ENCODE peak calls at places on chromosomes 5 and 9, in nine cellular contexts. One of them, this sample, is unnamed.

GRCh38 chr9:120362446-120362845 is 217.5 kb downstream of the CDK5RAP2 start:
- DNase-seq in neural crest cell: no peak
- DNase-seq in AG04450: no peak
- DNase-seq in dorsolateral prefrontal cortex: no peak
- DNase-seq in cardiac fibroblast: peak
- DNase-seq in pons: no peak
- DNase-seq in Kasumi-1: no peak
- DNase-seq in NCI-H1092: no peak
- DNase-seq in endodermal cell: no peak
- DNase-seq in this sample: no peak

GRCh38 chr5:69083412-69083811 is 10.4 kb upstream of the SLC30A5 start:
- DNase-seq in neural crest cell: no peak
- DNase-seq in dorsolateral prefrontal cortex: no peak
- DNase-seq in endodermal cell: peak
- DNase-seq in AG04450: no peak
- DNase-seq in cardiac fibroblast: peak
- DNase-seq in Kasumi-1: peak
- DNase-seq in NCI-H1092: no peak
- DNase-seq in pons: no peak
- DNase-seq in this sample: no peak

GRCh38 chr5:149367249-149367971 is 9.6 kb downstream of the PCYOX1L start:
- DNase-seq in NCI-H1092: peak
- DNase-seq in cardiac fibroblast: peak
- DNase-seq in endodermal cell: peak
- DNase-seq in Kasumi-1: peak
- DNase-seq in AG04450: no peak
- DNase-seq in pons: peak
- DNase-seq in dorsolateral prefrontal cortex: peak
- DNase-seq in neural crest cell: peak
- DNase-seq in this sample: peak

GRCh38 chr5:38725419-38725865 is 120.4 kb upstream of the OSMR start:
- DNase-seq in pons: peak
- DNase-seq in cardiac fibroblast: no peak
- DNase-seq in endodermal cell: no peak
- DNase-seq in NCI-H1092: no peak
- DNase-seq in dorsolateral prefrontal cortex: peak
- DNase-seq in neural crest cell: peak
- DNase-seq in AG04450: no peak
- DNase-seq in Kasumi-1: no peak
- DNase-seq in this sample: no peak

GRCh38 chr5:23389543-23390215 is 117.7 kb upstream of the PRDM9 start:
- DNase-seq in endodermal cell: peak
- DNase-seq in NCI-H1092: peak
- DNase-seq in neural crest cell: no peak
- DNase-seq in dorsolateral prefrontal cortex: no peak
- DNase-seq in pons: peak
- DNase-seq in cardiac fibroblast: peak
- DNase-seq in AG04450: no peak
- DNase-seq in Kasumi-1: no peak
- DNase-seq in this sample: no peak

GRCh38 chr5:43571237-43571636 is 14.4 kb upstream of the PAIP1 start:
- DNase-seq in neural crest cell: no peak
- DNase-seq in endodermal cell: no peak
- DNase-seq in AG04450: no peak
- DNase-seq in cardiac fibroblast: peak
- DNase-seq in Kasumi-1: no peak
- DNase-seq in dorsolateral prefrontal cortex: no peak
- DNase-seq in pons: no peak
- DNase-seq in NCI-H1092: no peak
- DNase-seq in this sample: no peak

GRCh38 chr5:160850439-160850838 is 1.6 kb downstream of the ATP10B start:
- DNase-seq in neural crest cell: no peak
- DNase-seq in pons: peak
- DNase-seq in NCI-H1092: no peak
- DNase-seq in dorsolateral prefrontal cortex: no peak
- DNase-seq in Kasumi-1: no peak
- DNase-seq in AG04450: no peak
- DNase-seq in cardiac fibroblast: no peak
- DNase-seq in endodermal cell: no peak
- DNase-seq in this sample: no peak

GRCh38 chr9:15239816-15240215 is 67.2 kb downstream of the TTC39B start:
- DNase-seq in endodermal cell: no peak
- DNase-seq in Kasumi-1: no peak
- DNase-seq in dorsolateral prefrontal cortex: no peak
- DNase-seq in cardiac fibroblast: peak
- DNase-seq in NCI-H1092: no peak
- DNase-seq in neural crest cell: no peak
- DNase-seq in pons: no peak
- DNase-seq in AG04450: no peak
- DNase-seq in this sample: no peak

GRCh38 chr5:16663848-16664247 is 47.1 kb upstream of the RETREG1 start:
- DNase-seq in pons: no peak
- DNase-seq in dorsolateral prefrontal cortex: no peak
- DNase-seq in Kasumi-1: no peak
- DNase-seq in endodermal cell: no peak
- DNase-seq in AG04450: no peak
- DNase-seq in neural crest cell: no peak
- DNase-seq in cardiac fibroblast: no peak
- DNase-seq in NCI-H1092: no peak
- DNase-seq in this sample: no peak

GRCh38 chr5:140321796-140322195 is 18.9 kb upstream of the PFDN1 start:
- DNase-seq in neural crest cell: no peak
- DNase-seq in pons: peak
- DNase-seq in AG04450: no peak
- DNase-seq in Kasumi-1: peak
- DNase-seq in endodermal cell: no peak
- DNase-seq in dorsolateral prefrontal cortex: no peak
- DNase-seq in cardiac fibroblast: no peak
- DNase-seq in NCI-H1092: no peak
- DNase-seq in this sample: no peak

GRCh38 chr9:137021979-137022619 is 5.9 kb downstream of the ABCA2 start:
- DNase-seq in AG04450: no peak
- DNase-seq in endodermal cell: peak
- DNase-seq in cardiac fibroblast: peak
- DNase-seq in pons: peak
- DNase-seq in Kasumi-1: peak
- DNase-seq in NCI-H1092: no peak
- DNase-seq in neural crest cell: no peak
- DNase-seq in dorsolateral prefrontal cortex: peak
- DNase-seq in this sample: peak

GRCh38 chr5:132807163-132807838 is 5.8 kb upstream of the SOWAHA start:
- DNase-seq in pons: peak
- DNase-seq in cardiac fibroblast: no peak
- DNase-seq in neural crest cell: peak
- DNase-seq in dorsolateral prefrontal cortex: peak
- DNase-seq in NCI-H1092: no peak
- DNase-seq in endodermal cell: peak
- DNase-seq in Kasumi-1: peak
- DNase-seq in AG04450: no peak
- DNase-seq in this sample: peak

GRCh38 chr5:89457411-89458329 is 574.7 kb upstream of the MEF2C start:
- DNase-seq in neural crest cell: no peak
- DNase-seq in dorsolateral prefrontal cortex: no peak
- DNase-seq in NCI-H1092: peak
- DNase-seq in endodermal cell: no peak
- DNase-seq in Kasumi-1: peak
- DNase-seq in pons: no peak
- DNase-seq in cardiac fibroblast: peak
- DNase-seq in AG04450: no peak
- DNase-seq in this sample: no peak

GRCh38 chr9:110753734-110754231 is 85.2 kb downstream of the MUSK start:
- DNase-seq in pons: no peak
- DNase-seq in Kasumi-1: no peak
- DNase-seq in NCI-H1092: no peak
- DNase-seq in AG04450: no peak
- DNase-seq in dorsolateral prefrontal cortex: no peak
- DNase-seq in endodermal cell: no peak
- DNase-seq in cardiac fibroblast: peak
- DNase-seq in neural crest cell: no peak
- DNase-seq in this sample: no peak

GRCh38 chr9:11340656-11341055 is 727.9 kb upstream of the PTPRD start:
- DNase-seq in NCI-H1092: no peak
- DNase-seq in cardiac fibroblast: no peak
- DNase-seq in pons: no peak
- DNase-seq in AG04450: no peak
- DNase-seq in dorsolateral prefrontal cortex: no peak
- DNase-seq in neural crest cell: no peak
- DNase-seq in Kasumi-1: no peak
- DNase-seq in endodermal cell: no peak
- DNase-seq in this sample: no peak

GRCh38 chr5:60634054-60634453 is 65.9 kb downstream of the DEPDC1B start:
- DNase-seq in Kasumi-1: peak
- DNase-seq in pons: peak
- DNase-seq in dorsolateral prefrontal cortex: no peak
- DNase-seq in AG04450: no peak
- DNase-seq in endodermal cell: no peak
- DNase-seq in neural crest cell: no peak
- DNase-seq in NCI-H1092: no peak
- DNase-seq in cardiac fibroblast: peak
- DNase-seq in this sample: no peak

GRCh38 chr9:132681561-132681960 is 11.3 kb downstream of the GTF3C4 start:
- DNase-seq in pons: no peak
- DNase-seq in AG04450: no peak
- DNase-seq in Kasumi-1: no peak
- DNase-seq in endodermal cell: no peak
- DNase-seq in cardiac fibroblast: no peak
- DNase-seq in NCI-H1092: no peak
- DNase-seq in neural crest cell: no peak
- DNase-seq in dorsolateral prefrontal cortex: no peak
- DNase-seq in this sample: no peak

GRCh38 chr9:99235874-99236627 is 14.0 kb downstream of the SEC61B start:
- DNase-seq in neural crest cell: no peak
- DNase-seq in endodermal cell: no peak
- DNase-seq in pons: no peak
- DNase-seq in NCI-H1092: no peak
- DNase-seq in cardiac fibroblast: no peak
- DNase-seq in dorsolateral prefrontal cortex: no peak
- DNase-seq in AG04450: no peak
- DNase-seq in Kasumi-1: no peak
- DNase-seq in this sample: no peak

GRCh38 chr5:37771731-37772130 is 68.1 kb downstream of the GDNF start:
- DNase-seq in neural crest cell: no peak
- DNase-seq in pons: no peak
- DNase-seq in cardiac fibroblast: peak
- DNase-seq in Kasumi-1: no peak
- DNase-seq in AG04450: peak
- DNase-seq in endodermal cell: no peak
- DNase-seq in dorsolateral prefrontal cortex: no peak
- DNase-seq in NCI-H1092: no peak
- DNase-seq in this sample: no peak

GRCh38 chr9:127898433-127899199 is 787 bp downstream of the ST6GALNAC6 start:
- DNase-seq in NCI-H1092: no peak
- DNase-seq in dorsolateral prefrontal cortex: no peak
- DNase-seq in Kasumi-1: no peak
- DNase-seq in pons: no peak
- DNase-seq in neural crest cell: no peak
- DNase-seq in endodermal cell: peak
- DNase-seq in AG04450: peak
- DNase-seq in cardiac fibroblast: peak
- DNase-seq in this sample: peak

This sample was measured in HEK293T.